ENCODE peak calls at places on chromosomes 1 and 21, in nine cellular contexts. B, O, P, C, J, G, A, Z and D are unnamed samples.

GRCh38 chr1:147189514-147189913 is 17.2 kb upstream of the PRKAB2 start:
- DNase-seq in Z (no peak), B (no peak), J (no peak), O (no peak), A (no peak), C (no peak), P (no peak), G (no peak), D (no peak)

GRCh38 chr1:185813401-185813979 is 79.3 kb downstream of the HMCN1 start:
- DNase-seq in A (no peak), O (peak), Z (peak), B (no peak), P (peak), J (peak), C (no peak), G (peak), D (peak)

GRCh38 chr1:10210841-10211804 is 753 bp downstream of the KIF1B start:
- DNase-seq in P (peak), Z (peak), G (peak), O (peak), B (peak), A (peak), C (peak), J (peak), D (peak)

GRCh38 chr1:81071072-81071858 is 729.5 kb upstream of the ADGRL2 start:
- DNase-seq in G (no peak), O (no peak), B (no peak), C (no peak), Z (no peak), A (no peak), J (no peak), P (no peak), D (no peak)

GRCh38 chr21:46477765-46478164 is 19.1 kb downstream of the DIP2A start:
- DNase-seq in Z (no peak), J (no peak), C (no peak), O (no peak), A (no peak), G (peak), P (peak), B (no peak), D (peak)

GRCh38 chr1:116769561-116769977 is 15.3 kb downstream of the CD2 start:
- DNase-seq in J (peak), Z (no peak), O (peak), P (no peak), C (no peak), B (no peak), G (no peak), A (no peak), D (peak)

GRCh38 chr1:222394224-222394623 is 153.7 kb downstream of the HHIPL2 start:
- DNase-seq in G (no peak), C (no peak), Z (no peak), P (no peak), J (no peak), A (no peak), O (no peak), B (no peak), D (no peak)

GRCh38 chr1:218460367-218460766 is 115.2 kb downstream of the TGFB2 start:
- DNase-seq in J (peak), Z (peak), G (no peak), O (no peak), C (no peak), A (no peak), B (no peak), P (peak), D (peak)

GRCh38 chr21:27764056-27764455 is 797.2 kb upstream of the ADAMTS5 start:
- DNase-seq in G (no peak), O (no peak), A (no peak), B (no peak), C (no peak), J (no peak), Z (no peak), P (no peak), D (peak)

GRCh38 chr1:55589656-55590297 is 374.6 kb upstream of the USP24 start:
- DNase-seq in A (no peak), C (no peak), P (no peak), G (peak), O (peak), Z (no peak), B (peak), J (no peak), D (peak)

GRCh38 chr1:178912597-178912996 is 41.7 kb upstream of the ANGPTL1 start:
- DNase-seq in O (no peak), B (no peak), P (peak), J (no peak), A (no peak), G (no peak), C (no peak), Z (no peak), D (peak)

GRCh38 chr1:216576246-216576645 is 147.0 kb downstream of the ESRRG start:
- DNase-seq in J (no peak), B (no peak), C (no peak), G (no peak), P (peak), Z (no peak), O (no peak), A (no peak), D (no peak)

GRCh38 chr1:88731475-88731874 is 47.4 kb downstream of the PKN2 start:
- DNase-seq in P (peak), O (peak), Z (peak), B (no peak), A (no peak), C (no peak), J (peak), G (peak), D (peak)

GRCh38 chr1:63601463-63601862 is 8.3 kb downstream of the PGM1 start:
- DNase-seq in A (no peak), J (no peak), P (no peak), G (no peak), Z (no peak), C (no peak), B (no peak), O (no peak), D (no peak)

GRCh38 chr1:27535386-27535785 is 45.4 kb upstream of the WASF2 start:
- DNase-seq in B (no peak), P (no peak), G (no peak), O (no peak), Z (no peak), A (no peak), C (no peak), J (no peak), D (no peak)

GRCh38 chr1:156387899-156388813 is 19.1 kb downstream of the RHBG start:
- DNase-seq in Z (no peak), O (no peak), C (no peak), B (no peak), P (no peak), G (no peak), A (no peak), J (no peak), D (no peak)

GRCh38 chr1:46723901-46724300 is 5.0 kb upstream of the EFCAB14 start:
- DNase-seq in C (no peak), J (no peak), O (no peak), P (no peak), B (no peak), A (no peak), G (no peak), Z (no peak), D (no peak)

GRCh38 chr1:20411196-20411980 is 74.6 kb downstream of the CAMK2N1 start:
- DNase-seq in P (peak), A (no peak), B (peak), C (peak), G (peak), J (peak), Z (peak), O (peak), D (peak)

GRCh38 chr1:72115290-72115689 is 167.0 kb downstream of the NEGR1 start:
- DNase-seq in G (no peak), C (no peak), J (no peak), A (no peak), B (no peak), Z (no peak), O (no peak), P (no peak), D (no peak)

GRCh38 chr1:38046333-38046883 is at the start of gene POU3F1:
- DNase-seq in J (no peak), A (peak), P (no peak), O (no peak), Z (no peak), B (no peak), C (no peak), G (no peak), D (no peak)

GRCh38 chr1:44604167-44604955 is 69.9 kb downstream of the TMEM53 start:
- DNase-seq in A (no peak), C (no peak), B (no peak), G (no peak), P (no peak), J (no peak), Z (no peak), O (no peak), D (no peak)

GRCh38 chr1:54439550-54440223 is 33.5 kb upstream of the SSBP3 start:
- DNase-seq in B (no peak), O (no peak), Z (no peak), C (no peak), J (no peak), P (no peak), A (peak), G (no peak), D (no peak)

GRCh38 chr1:236689713-236690569 is 3.6 kb downstream of the ACTN2 start:
- DNase-seq in Z (no peak), C (no peak), A (no peak), G (no peak), J (no peak), P (no peak), B (peak), O (no peak), D (no peak)

GRCh38 chr1:243851129-243851756 is 1.2 kb upstream of the AKT3 start:
- DNase-seq in G (no peak), O (no peak), Z (no peak), B (no peak), J (no peak), C (no peak), P (peak), A (no peak), D (no peak)

GRCh38 chr1:59445040-59445439 is 148.1 kb downstream of the FGGY start:
- DNase-seq in C (no peak), B (peak), Z (peak), O (peak), J (no peak), A (peak), G (no peak), P (no peak), D (peak)

GRCh38 chr1:236209185-236209584 is 66.8 kb downstream of the GPR137B start:
- DNase-seq in C (no peak), A (no peak), B (no peak), G (no peak), J (no peak), O (no peak), Z (no peak), P (no peak), D (no peak)

GRCh38 chr1:109140384-109140783 is 26.5 kb downstream of the ELAPOR1 start:
- DNase-seq in G (no peak), J (no peak), B (no peak), P (no peak), Z (no peak), O (no peak), A (no peak), C (no peak), D (no peak)

GRCh38 chr1:6392081-6392879 is 1.3 kb downstream of the ACOT7 start:
- DNase-seq in G (no peak), B (no peak), O (no peak), J (no peak), P (no peak), C (no peak), Z (no peak), A (no peak), D (no peak)

GRCh38 chr1:234214129-234214910 is 158.9 kb upstream of the COA6 start:
- DNase-seq in B (peak), A (peak), P (peak), O (no peak), C (peak), Z (no peak), G (no peak), J (no peak), D (peak)

GRCh38 chr21:38538353-38538752 is 40.1 kb upstream of the ERG start:
- DNase-seq in P (no peak), Z (no peak), J (no peak), G (no peak), A (no peak), O (no peak), C (no peak), B (no peak), D (no peak)

GRCh38 chr1:248800459-248800858 is 25.3 kb downstream of the SH3BP5L start:
- DNase-seq in C (no peak), O (no peak), Z (no peak), G (no peak), B (no peak), A (no peak), J (no peak), P (no peak), D (no peak)

GRCh38 chr1:206834711-206835110 is 30.7 kb upstream of the IL20 start:
- DNase-seq in Z (no peak), J (no peak), G (no peak), C (no peak), P (no peak), A (no peak), B (peak), O (no peak), D (peak)

GRCh38 chr1:162145280-162145965 is 75.9 kb downstream of the NOS1AP start:
- DNase-seq in A (no peak), C (peak), O (no peak), P (no peak), J (peak), Z (no peak), G (no peak), B (no peak), D (no peak)

GRCh38 chr21:37700641-37701202 is 215.5 kb downstream of the KCNJ6 start:
- DNase-seq in P (peak), J (peak), A (no peak), Z (peak), G (peak), O (peak), B (no peak), C (peak), D (peak)

GRCh38 chr1:20847619-20848080 is 60.5 kb upstream of the HP1BP3 start:
- DNase-seq in J (peak), B (no peak), Z (peak), G (no peak), P (peak), C (no peak), A (no peak), O (no peak), D (no peak)

GRCh38 chr1:216290074-216290473 is 133.2 kb downstream of the USH2A start:
- DNase-seq in Z (no peak), G (no peak), A (no peak), P (no peak), J (no peak), O (no peak), B (no peak), C (no peak), D (no peak)

GRCh38 chr1:162873671-162874666 is 13.0 kb upstream of the CCDC190 start:
- DNase-seq in A (no peak), C (no peak), Z (peak), B (no peak), G (peak), J (peak), P (peak), O (peak), D (peak)

GRCh38 chr1:37076168-37076567 is 41.9 kb upstream of the GRIK3 start:
- DNase-seq in Z (no peak), O (no peak), B (no peak), J (no peak), P (no peak), G (no peak), A (no peak), C (no peak), D (no peak)

GRCh38 chr1:68229927-68230812 is 2.2 kb downstream of the WLS start:
- DNase-seq in G (no peak), P (peak), A (no peak), O (no peak), B (no peak), J (no peak), C (peak), Z (no peak), D (no peak)

GRCh38 chr1:68233202-68233601 is 879 bp upstream of the WLS start:
- DNase-seq in A (no peak), G (no peak), Z (no peak), C (no peak), P (no peak), J (no peak), O (no peak), B (no peak), D (no peak)

GRCh38 chr1:68232354-68233148 is at the start of gene WLS:
- DNase-seq in J (peak), Z (peak), B (peak), P (peak), G (no peak), C (peak), A (peak), O (peak), D (peak)

GRCh38 chr1:68231627-68232303 is 558 bp downstream of the WLS start:
- DNase-seq in A (peak), P (peak), C (peak), G (no peak), Z (peak), B (peak), J (peak), O (peak), D (peak)

GRCh38 chr1:68230901-68231626 is 1.3 kb downstream of the WLS start:
- DNase-seq in O (no peak), G (no peak), C (peak), A (peak), Z (no peak), B (peak), P (no peak), J (no peak), D (no peak)
- H3K4me3 ChIP-seq in O (peak), G (peak), C (peak), A (peak), Z (peak), B (peak), P (peak), J (peak), D (peak)

GRCh38 chr1:8358897-8359616 is 41.1 kb downstream of the SLC45A1 start:
- DNase-seq in Z (no peak), G (no peak), O (no peak), A (no peak), J (no peak), P (no peak), C (no peak), B (no peak), D (no peak)
- TF ChIP-seq CTCF in Z (no peak), G (no peak), O (no peak), A (no peak), J (peak), P (peak), C (no peak), B (no peak), D (no peak)

DNA sequence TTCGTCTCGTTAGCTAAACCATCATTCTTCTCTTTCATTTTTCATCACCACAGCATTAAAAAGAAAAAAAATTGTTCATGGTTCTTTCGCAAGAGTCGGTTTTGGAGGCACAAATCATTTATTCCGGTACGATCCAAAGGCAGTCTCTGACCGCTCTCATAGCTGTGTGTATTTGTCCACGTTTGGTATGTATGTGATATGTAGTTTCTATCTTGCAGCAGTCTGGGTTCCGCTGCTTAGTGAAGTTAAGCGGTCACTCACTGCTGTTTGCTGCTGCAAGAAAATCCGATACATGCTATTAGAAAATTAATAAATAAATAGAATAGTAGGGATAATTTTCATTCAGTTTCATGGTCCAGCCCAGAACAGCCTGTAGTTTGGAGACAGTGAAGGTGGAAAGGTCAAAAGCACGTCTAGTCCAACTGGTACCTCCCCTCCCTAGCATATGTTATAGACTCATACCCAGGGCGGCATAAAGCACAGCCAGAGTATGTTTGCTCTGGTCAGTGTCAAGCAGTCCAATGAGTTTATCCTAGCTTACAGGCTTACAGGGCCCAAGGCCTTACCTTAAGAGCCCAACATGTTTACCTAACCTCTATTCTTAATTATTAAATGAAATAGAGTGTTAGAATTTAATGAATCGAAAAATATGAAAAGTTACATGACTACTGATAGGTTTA is 2.5 kb downstream of the FMN2 start:
- DNase-seq in A (no peak), P (no peak), B (no peak), J (no peak), O (no peak), C (peak), G (no peak), Z (no peak), D (no peak)
- H3K4me3 ChIP-seq in A (no peak), P (peak), B (no peak), J (peak), O (peak), C (peak), G (peak), Z (no peak), D (peak)

GRCh38 chr1:232352956-232353355 is 277.0 kb downstream of the SIPA1L2 start:
- DNase-seq in O (no peak), J (no peak), Z (no peak), B (no peak), C (no peak), G (no peak), P (no peak), A (no peak), D (no peak)
- TF ChIP-seq CTCF in O (no peak), J (no peak), Z (no peak), B (no peak), C (no peak), G (no peak), P (no peak), A (no peak), D (no peak)

DNA sequence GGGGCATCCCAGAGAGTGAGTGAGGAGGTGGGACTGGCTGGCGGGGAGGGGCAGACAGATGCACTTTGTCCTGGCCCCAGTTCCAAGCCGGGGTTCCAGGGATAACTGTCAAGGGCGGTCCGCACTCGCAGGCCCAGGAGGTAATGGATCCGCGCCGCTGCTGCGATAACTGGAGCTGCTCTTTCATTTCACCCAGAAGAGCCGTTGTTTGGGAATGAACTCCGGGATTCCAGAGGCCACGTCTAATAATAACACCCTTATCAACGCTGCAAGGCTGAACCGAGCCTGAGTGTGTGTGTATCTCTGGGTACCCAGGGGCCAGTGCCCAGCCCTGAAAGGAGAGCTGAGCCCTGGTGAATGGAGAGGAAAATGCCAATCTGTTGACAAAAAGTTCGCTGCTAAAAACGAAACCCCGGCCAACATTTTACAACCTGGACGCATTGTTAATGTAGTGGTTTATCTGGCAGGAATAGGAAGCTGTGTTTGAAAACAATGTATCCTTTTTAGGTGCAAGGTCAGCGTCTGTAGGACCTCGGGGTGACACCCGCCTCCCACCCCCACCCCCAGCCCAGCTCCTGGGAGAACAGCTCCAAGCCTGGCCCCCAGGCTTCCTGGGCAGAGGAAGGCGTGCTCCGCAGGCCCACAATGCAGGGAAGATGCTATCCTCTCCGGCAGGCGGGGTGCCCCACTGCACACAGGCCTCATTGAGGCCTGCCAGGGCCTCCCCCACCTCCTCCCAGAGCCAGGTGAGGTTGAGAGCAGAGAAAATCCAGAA is 119.7 kb downstream of the PROX1 start:
- DNase-seq in G (no peak), C (no peak), A (no peak), Z (no peak), B (no peak), J (no peak), P (peak), O (no peak), D (no peak)
- H3K4me3 ChIP-seq in G (peak), C (no peak), A (no peak), Z (no peak), B (peak), J (no peak), P (peak), O (no peak), D (peak)

GRCh38 chr1:240946926-240947325 is 335.0 kb upstream of the GREM2 start:
- DNase-seq in P (peak), C (peak), Z (peak), G (peak), A (no peak), B (no peak), O (peak), J (peak), D (peak)
- TF ChIP-seq CTCF in P (peak), C (peak), Z (peak), G (peak), A (peak), B (no peak), O (peak), J (peak), D (peak)